ENCODE peak calls at places on chromosomes 6 and 20, in seven cellular contexts. One of them, this sample, is unnamed.

GRCh38 chr20:54340667-54341081 is 132.8 kb downstream of the PFDN4 start:
- DNase-seq in IMR-90: peak; percentile 84
- DNase-seq in activated T-helper 1 cell treated with Interleukin-2 at 50 U/mL for 16 hours: no peak
- DNase-seq in T-helper 1 cell: no peak
- DNase-seq in endothelial cell: no peak
- DNase-seq in testis: no peak
- DNase-seq in activated CD8-positive, alpha-beta memory T cell treated with anti-CD3 and anti-CD28 coated beads for 48 hours: no peak
- DNase-seq in this sample: no peak

GRCh38 chr6:39451831-39452230 is 129.3 kb upstream of the KCNK16 start:
- DNase-seq in activated T-helper 1 cell treated with Interleukin-2 at 50 U/mL for 16 hours: no peak
- DNase-seq in endothelial cell: no peak
- DNase-seq in testis: no peak
- DNase-seq in T-helper 1 cell: no peak
- DNase-seq in IMR-90: no peak
- DNase-seq in activated CD8-positive, alpha-beta memory T cell treated with anti-CD3 and anti-CD28 coated beads for 48 hours: no peak
- DNase-seq in this sample: peak; percentile 17

GRCh38 chr6:113888493-113888892 is 31.3 kb downstream of the MARCKS start:
- DNase-seq in IMR-90: no peak
- DNase-seq in activated T-helper 1 cell treated with Interleukin-2 at 50 U/mL for 16 hours: no peak
- DNase-seq in T-helper 1 cell: no peak
- DNase-seq in endothelial cell: no peak
- DNase-seq in testis: no peak
- DNase-seq in activated CD8-positive, alpha-beta memory T cell treated with anti-CD3 and anti-CD28 coated beads for 48 hours: no peak
- DNase-seq in this sample: no peak

GRCh38 chr6:26629373-26629772 is 30.2 kb downstream of the ZNF322 start:
- DNase-seq in testis: no peak
- DNase-seq in activated T-helper 1 cell treated with Interleukin-2 at 50 U/mL for 16 hours: no peak
- DNase-seq in IMR-90: no peak
- DNase-seq in activated CD8-positive, alpha-beta memory T cell treated with anti-CD3 and anti-CD28 coated beads for 48 hours: no peak
- DNase-seq in endothelial cell: no peak
- DNase-seq in T-helper 1 cell: no peak
- DNase-seq in this sample: no peak

GRCh38 chr6:156976144-156977088 is 199.2 kb downstream of the ARID1B start:
- DNase-seq in activated T-helper 1 cell treated with Interleukin-2 at 50 U/mL for 16 hours: no peak
- DNase-seq in endothelial cell: no peak
- DNase-seq in IMR-90: no peak
- DNase-seq in activated CD8-positive, alpha-beta memory T cell treated with anti-CD3 and anti-CD28 coated beads for 48 hours: no peak
- DNase-seq in T-helper 1 cell: no peak
- DNase-seq in testis: no peak
- DNase-seq in this sample: no peak

GRCh38 chr6:57173886-57174510 is 1.9 kb downstream of the BAG2 start:
- DNase-seq in activated T-helper 1 cell treated with Interleukin-2 at 50 U/mL for 16 hours: no peak
- DNase-seq in endothelial cell: no peak
- DNase-seq in testis: no peak
- DNase-seq in IMR-90: peak; percentile 84
- DNase-seq in T-helper 1 cell: no peak
- DNase-seq in activated CD8-positive, alpha-beta memory T cell treated with anti-CD3 and anti-CD28 coated beads for 48 hours: no peak
- DNase-seq in this sample: no peak

GRCh38 chr20:36808317-36809257 is 35.0 kb upstream of the DSN1 start:
- DNase-seq in T-helper 1 cell: peak; percentile 70
- DNase-seq in activated T-helper 1 cell treated with Interleukin-2 at 50 U/mL for 16 hours: peak; percentile 47
- DNase-seq in IMR-90: peak; percentile 89
- DNase-seq in activated CD8-positive, alpha-beta memory T cell treated with anti-CD3 and anti-CD28 coated beads for 48 hours: peak; percentile 48
- DNase-seq in endothelial cell: peak; percentile 78
- DNase-seq in testis: peak; percentile 73
- DNase-seq in this sample: peak; percentile 73

GRCh38 chr20:59010995-59011873 is 4.2 kb upstream of the CTSZ start:
- DNase-seq in testis: no peak
- DNase-seq in endothelial cell: peak; percentile 79
- DNase-seq in activated CD8-positive, alpha-beta memory T cell treated with anti-CD3 and anti-CD28 coated beads for 48 hours: no peak
- DNase-seq in IMR-90: peak; percentile 71
- DNase-seq in activated T-helper 1 cell treated with Interleukin-2 at 50 U/mL for 16 hours: no peak
- DNase-seq in T-helper 1 cell: no peak
- DNase-seq in this sample: no peak

GRCh38 chr6:43070028-43070632 is 6.0 kb upstream of the PTK7 start:
- DNase-seq in endothelial cell: no peak
- DNase-seq in IMR-90: peak; percentile 76
- DNase-seq in T-helper 1 cell: no peak
- DNase-seq in testis: no peak
- DNase-seq in activated T-helper 1 cell treated with Interleukin-2 at 50 U/mL for 16 hours: no peak
- DNase-seq in activated CD8-positive, alpha-beta memory T cell treated with anti-CD3 and anti-CD28 coated beads for 48 hours: no peak
- DNase-seq in this sample: peak; percentile 70

GRCh38 chr20:3414122-3414521 is 6.7 kb upstream of the DNAAF9 start:
- DNase-seq in activated CD8-positive, alpha-beta memory T cell treated with anti-CD3 and anti-CD28 coated beads for 48 hours: no peak
- DNase-seq in IMR-90: no peak
- DNase-seq in T-helper 1 cell: no peak
- DNase-seq in activated T-helper 1 cell treated with Interleukin-2 at 50 U/mL for 16 hours: no peak
- DNase-seq in endothelial cell: no peak
- DNase-seq in testis: no peak
- DNase-seq in this sample: no peak

GRCh38 chr6:163193326-163193725 is 221.2 kb upstream of the QKI start:
- DNase-seq in activated CD8-positive, alpha-beta memory T cell treated with anti-CD3 and anti-CD28 coated beads for 48 hours: no peak
- DNase-seq in IMR-90: no peak
- DNase-seq in T-helper 1 cell: no peak
- DNase-seq in endothelial cell: no peak
- DNase-seq in activated T-helper 1 cell treated with Interleukin-2 at 50 U/mL for 16 hours: no peak
- DNase-seq in testis: no peak
- DNase-seq in this sample: no peak

GRCh38 chr6:27505209-27506027 is 32.5 kb upstream of the ZNF184 start:
- DNase-seq in activated T-helper 1 cell treated with Interleukin-2 at 50 U/mL for 16 hours: peak; percentile 21
- DNase-seq in activated CD8-positive, alpha-beta memory T cell treated with anti-CD3 and anti-CD28 coated beads for 48 hours: no peak
- DNase-seq in testis: peak; percentile 80
- DNase-seq in T-helper 1 cell: peak; percentile 60
- DNase-seq in IMR-90: peak; percentile 77
- DNase-seq in endothelial cell: peak; percentile 49
- DNase-seq in this sample: no peak

GRCh38 chr6:80197474-80197873 is 91.0 kb downstream of the BCKDHB start:
- DNase-seq in IMR-90: peak; percentile 10
- DNase-seq in activated T-helper 1 cell treated with Interleukin-2 at 50 U/mL for 16 hours: no peak
- DNase-seq in activated CD8-positive, alpha-beta memory T cell treated with anti-CD3 and anti-CD28 coated beads for 48 hours: no peak
- DNase-seq in endothelial cell: no peak
- DNase-seq in testis: no peak
- DNase-seq in T-helper 1 cell: no peak
- DNase-seq in this sample: no peak

This sample was measured in GM12891.